ENCODE peak calls at places on chromosome 11, in five cellular contexts. One of them, this sample, is unnamed.

GRCh38 chr11:76074178-76075112 is 131.9 kb downstream of the WNT11 start:
- DNase-seq in CD4-positive, alpha-beta T cell: no peak
- DNase-seq in C1 segment of cervical spinal cord: no peak
- DNase-seq in HEK293T: no peak
- DNase-seq in stimulated activated CD4-positive, alpha-beta T cell treated with anti-CD3 and anti-CD28 coated beads, Interleukin-12 subunit alpha, Interleukin-12 subunit beta, amount 100 ng/mL, for 48 hours: no peak
- DNase-seq in this sample: no peak

GRCh38 chr11:23226331-23226909 is 366.1 kb upstream of the CCDC179 start:
- DNase-seq in CD4-positive, alpha-beta T cell: no peak
- DNase-seq in C1 segment of cervical spinal cord: no peak
- DNase-seq in HEK293T: no peak
- DNase-seq in stimulated activated CD4-positive, alpha-beta T cell treated with anti-CD3 and anti-CD28 coated beads, Interleukin-12 subunit alpha, Interleukin-12 subunit beta, amount 100 ng/mL, for 48 hours: no peak
- DNase-seq in this sample: no peak

GRCh38 chr11:78070606-78071005 is 6.9 kb downstream of the THRSP start:
- DNase-seq in CD4-positive, alpha-beta T cell: no peak
- DNase-seq in C1 segment of cervical spinal cord: no peak
- DNase-seq in HEK293T: no peak
- DNase-seq in stimulated activated CD4-positive, alpha-beta T cell treated with anti-CD3 and anti-CD28 coated beads, Interleukin-12 subunit alpha, Interleukin-12 subunit beta, amount 100 ng/mL, for 48 hours: no peak
- DNase-seq in this sample: no peak

GRCh38 chr11:23021287-23021863 is 161.1 kb upstream of the CCDC179 start:
- DNase-seq in CD4-positive, alpha-beta T cell: no peak
- DNase-seq in C1 segment of cervical spinal cord: no peak
- DNase-seq in HEK293T: peak
- DNase-seq in stimulated activated CD4-positive, alpha-beta T cell treated with anti-CD3 and anti-CD28 coated beads, Interleukin-12 subunit alpha, Interleukin-12 subunit beta, amount 100 ng/mL, for 48 hours: no peak
- DNase-seq in this sample: no peak

GRCh38 chr11:2305862-2306823 is 4.3 kb downstream of the TSPAN32 start:
- DNase-seq in CD4-positive, alpha-beta T cell: no peak
- DNase-seq in C1 segment of cervical spinal cord: no peak
- DNase-seq in HEK293T: no peak
- DNase-seq in stimulated activated CD4-positive, alpha-beta T cell treated with anti-CD3 and anti-CD28 coated beads, Interleukin-12 subunit alpha, Interleukin-12 subunit beta, amount 100 ng/mL, for 48 hours: no peak
- DNase-seq in this sample: peak

GRCh38 chr11:58640386-58641023 is 18.0 kb downstream of the CNTF start:
- DNase-seq in CD4-positive, alpha-beta T cell: no peak
- DNase-seq in C1 segment of cervical spinal cord: no peak
- DNase-seq in HEK293T: no peak
- DNase-seq in stimulated activated CD4-positive, alpha-beta T cell treated with anti-CD3 and anti-CD28 coated beads, Interleukin-12 subunit alpha, Interleukin-12 subunit beta, amount 100 ng/mL, for 48 hours: no peak
- DNase-seq in this sample: no peak

GRCh38 chr11:2358754-2359444 is 18.2 kb upstream of the CD81 start:
- DNase-seq in CD4-positive, alpha-beta T cell: no peak
- DNase-seq in C1 segment of cervical spinal cord: no peak
- DNase-seq in HEK293T: no peak
- DNase-seq in stimulated activated CD4-positive, alpha-beta T cell treated with anti-CD3 and anti-CD28 coated beads, Interleukin-12 subunit alpha, Interleukin-12 subunit beta, amount 100 ng/mL, for 48 hours: no peak
- DNase-seq in this sample: no peak

GRCh38 chr11:120135838-120136237 is 2.1 kb downstream of the TRIM29 start:
- DNase-seq in CD4-positive, alpha-beta T cell: no peak
- DNase-seq in C1 segment of cervical spinal cord: no peak
- DNase-seq in HEK293T: no peak
- DNase-seq in stimulated activated CD4-positive, alpha-beta T cell treated with anti-CD3 and anti-CD28 coated beads, Interleukin-12 subunit alpha, Interleukin-12 subunit beta, amount 100 ng/mL, for 48 hours: no peak
- DNase-seq in this sample: no peak

GRCh38 chr11:118979434-118979833 is 7.9 kb downstream of the FOXR1 start:
- DNase-seq in CD4-positive, alpha-beta T cell: no peak
- DNase-seq in C1 segment of cervical spinal cord: no peak
- DNase-seq in HEK293T: peak
- DNase-seq in stimulated activated CD4-positive, alpha-beta T cell treated with anti-CD3 and anti-CD28 coated beads, Interleukin-12 subunit alpha, Interleukin-12 subunit beta, amount 100 ng/mL, for 48 hours: no peak
- DNase-seq in this sample: no peak

GRCh38 chr11:11346249-11346648 is 6.8 kb downstream of the CSNK2A3 start:
- DNase-seq in CD4-positive, alpha-beta T cell: no peak
- DNase-seq in C1 segment of cervical spinal cord: no peak
- DNase-seq in HEK293T: peak
- DNase-seq in stimulated activated CD4-positive, alpha-beta T cell treated with anti-CD3 and anti-CD28 coated beads, Interleukin-12 subunit alpha, Interleukin-12 subunit beta, amount 100 ng/mL, for 48 hours: no peak
- DNase-seq in this sample: no peak

GRCh38 chr11:46072172-46072964 is 48.9 kb downstream of the PHF21A start:
- DNase-seq in CD4-positive, alpha-beta T cell: no peak
- DNase-seq in C1 segment of cervical spinal cord: no peak
- DNase-seq in HEK293T: no peak
- DNase-seq in stimulated activated CD4-positive, alpha-beta T cell treated with anti-CD3 and anti-CD28 coated beads, Interleukin-12 subunit alpha, Interleukin-12 subunit beta, amount 100 ng/mL, for 48 hours: no peak
- DNase-seq in this sample: no peak

GRCh38 chr11:55172734-55173415 is 89.1 kb upstream of the TRIM48 start:
- DNase-seq in CD4-positive, alpha-beta T cell: no peak
- DNase-seq in C1 segment of cervical spinal cord: no peak
- DNase-seq in HEK293T: no peak
- DNase-seq in stimulated activated CD4-positive, alpha-beta T cell treated with anti-CD3 and anti-CD28 coated beads, Interleukin-12 subunit alpha, Interleukin-12 subunit beta, amount 100 ng/mL, for 48 hours: no peak
- DNase-seq in this sample: no peak

GRCh38 chr11:74465291-74465708 is 2.0 kb downstream of the KCNE3 start:
- DNase-seq in CD4-positive, alpha-beta T cell: no peak
- DNase-seq in C1 segment of cervical spinal cord: no peak
- DNase-seq in HEK293T: no peak
- DNase-seq in stimulated activated CD4-positive, alpha-beta T cell treated with anti-CD3 and anti-CD28 coated beads, Interleukin-12 subunit alpha, Interleukin-12 subunit beta, amount 100 ng/mL, for 48 hours: no peak
- DNase-seq in this sample: no peak

GRCh38 chr11:65116370-65117205 is 913 bp downstream of the ZNHIT2 start:
- DNase-seq in CD4-positive, alpha-beta T cell: no peak
- DNase-seq in C1 segment of cervical spinal cord: no peak
- DNase-seq in HEK293T: no peak
- DNase-seq in stimulated activated CD4-positive, alpha-beta T cell treated with anti-CD3 and anti-CD28 coated beads, Interleukin-12 subunit alpha, Interleukin-12 subunit beta, amount 100 ng/mL, for 48 hours: peak
- DNase-seq in this sample: no peak

This sample was measured in tibial nerve.